ENCODE peak calls at places on chromosomes 13 and 19, in eight cellular contexts. D is uterus; B is gastrocnemius medialis; E is CD4-positive, alpha-beta T cell; I is endodermal cell; F is brain microvascular endothelial cell; Z is heart right ventricle; X is astrocyte. U is an unnamed sample. For H3K27me3, the result is how much of the 10 kb centered on the place peaks cover.

GRCh38 chr19:3494051-3494450 is 6.4 kb downstream of the DOHH start:
- DNase-seq in D (no peak), B (no peak), E (no peak), I (peak), F (no peak), Z (no peak), X (no peak), U (no peak)

GRCh38 chr19:46697142-46697960 is 19.6 kb downstream of the PRKD2 start:
- DNase-seq in D (peak), B (peak), E (no peak), I (peak), F (peak), Z (peak), X (peak), U (no peak)

GRCh38 chr19:53537523-53538377 is at the start of gene ZNF331:
- DNase-seq in D (peak), B (peak), E (peak), I (peak), F (peak), Z (peak), X (peak), U (peak)

GRCh38 chr13:48066310-48066989 is 28.5 kb downstream of the MED4 start:
- DNase-seq in D (no peak), B (no peak), E (no peak), I (no peak), F (no peak), Z (no peak), X (peak), U (no peak)

GRCh38 chr13:23722726-23723453 is 152.7 kb downstream of the TNFRSF19 start:
- DNase-seq in D (no peak), B (no peak), E (no peak), I (no peak), F (no peak), Z (no peak), X (no peak), U (no peak)

GRCh38 chr13:32381539-32381938 is 46.4 kb downstream of the N4BP2L1 start:
- DNase-seq in D (no peak), B (no peak), E (no peak), I (peak), F (peak), Z (peak), X (peak), U (no peak)

GRCh38 chr19:38736413-38737280 is 7.6 kb downstream of the CAPN12 start:
- DNase-seq in D (peak), B (no peak), E (peak), I (peak), F (no peak), Z (peak), X (no peak), U (no peak)

GRCh38 chr13:44822291-44822690 is 167.0 kb downstream of the NUFIP1 start:
- DNase-seq in D (no peak), B (no peak), E (no peak), I (no peak), F (peak), Z (no peak), X (no peak), U (no peak)

GRCh38 chr19:52637718-52638585 is at the start of gene ZNF83:
- DNase-seq in D (peak), B (peak), E (peak), I (peak), F (peak), Z (peak), X (peak), U (peak)

GRCh38 chr13:48192536-48192935 is 40.5 kb upstream of the ITM2B start:
- DNase-seq in D (no peak), B (no peak), E (no peak), I (no peak), F (no peak), Z (no peak), X (no peak), U (no peak)

GRCh38 chr13:112213467-112214245 is 146.7 kb downstream of the SOX1 start:
- DNase-seq in D (no peak), B (no peak), E (no peak), I (no peak), F (no peak), Z (no peak), X (no peak), U (no peak)

GRCh38 chr13:47901451-47901850 is 99.6 kb downstream of the SUCLA2 start:
- DNase-seq in D (no peak), B (no peak), E (no peak), I (peak), F (peak), Z (no peak), X (peak), U (no peak)

GRCh38 chr13:68190826-68191225 is 960.7 kb upstream of the PCDH9 start:
- DNase-seq in D (no peak), B (no peak), E (no peak), I (no peak), F (peak), Z (no peak), X (peak), U (no peak)

GRCh38 chr13:72651196-72651595 is 76.2 kb downstream of the MZT1 start:
- DNase-seq in D (no peak), B (no peak), E (no peak), I (no peak), F (peak), Z (no peak), X (no peak), U (no peak)

GRCh38 chr19:4301590-4302237 is 475 bp downstream of the TMIGD2 start:
- DNase-seq in D (no peak), B (no peak), E (no peak), I (no peak), F (no peak), Z (no peak), X (no peak), U (no peak)

GRCh38 chr19:13057147-13057572 is 45.5 kb downstream of the LYL1 start:
- DNase-seq in D (no peak), B (no peak), E (no peak), I (peak), F (no peak), Z (no peak), X (no peak), U (no peak)

GRCh38 chr19:1223018-1223855 is 14.6 kb downstream of the CBARP start:
- DNase-seq in D (no peak), B (no peak), E (no peak), I (peak), F (no peak), Z (no peak), X (no peak), U (no peak)

DNA sequence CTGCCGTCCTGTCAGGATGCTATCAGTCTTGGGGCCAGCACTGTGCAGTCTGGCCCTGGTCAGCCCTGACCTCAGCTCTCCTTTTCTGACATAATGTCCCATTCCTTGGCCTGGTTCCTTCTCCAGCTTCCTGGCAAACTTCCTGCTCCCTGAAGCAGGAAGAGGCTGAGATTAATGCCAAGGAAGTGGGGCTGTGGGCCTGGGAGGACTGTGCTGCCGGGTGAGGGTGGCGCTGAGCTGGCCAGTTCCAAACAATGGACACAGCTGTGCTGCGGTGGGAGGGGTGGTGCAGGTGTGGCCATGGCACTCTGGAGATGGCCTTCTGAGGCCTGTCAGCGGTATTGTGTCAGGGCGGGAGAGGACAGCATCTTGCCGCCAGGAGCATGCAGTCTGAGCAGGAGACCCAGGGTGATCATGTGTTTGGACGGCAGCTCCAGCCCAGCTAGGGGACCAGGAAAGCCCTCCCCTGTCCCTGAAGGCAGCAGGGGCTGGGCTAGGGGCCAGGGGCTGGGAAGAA is 30.9 kb downstream of the TUBA3C start:
- DNase-seq in D (no peak), B (no peak), E (no peak), I (no peak), F (no peak), Z (peak), X (no peak), U (no peak)
- H3K27me3 ChIP-seq in D (under half), B (under half), E (under half), I (under half), F (under half), Z (under half), X (under half), U (under half)

GRCh38 chr13:27665333-27665732 is 43.6 kb downstream of the POLR1D start:
- DNase-seq in D (no peak), B (no peak), E (no peak), I (no peak), F (no peak), Z (no peak), X (no peak), U (no peak)
- TF ChIP-seq CTCF in D (no peak), B (no peak), E (no peak), I (peak), F (peak), Z (peak), X (no peak), U (no peak)

DNA sequence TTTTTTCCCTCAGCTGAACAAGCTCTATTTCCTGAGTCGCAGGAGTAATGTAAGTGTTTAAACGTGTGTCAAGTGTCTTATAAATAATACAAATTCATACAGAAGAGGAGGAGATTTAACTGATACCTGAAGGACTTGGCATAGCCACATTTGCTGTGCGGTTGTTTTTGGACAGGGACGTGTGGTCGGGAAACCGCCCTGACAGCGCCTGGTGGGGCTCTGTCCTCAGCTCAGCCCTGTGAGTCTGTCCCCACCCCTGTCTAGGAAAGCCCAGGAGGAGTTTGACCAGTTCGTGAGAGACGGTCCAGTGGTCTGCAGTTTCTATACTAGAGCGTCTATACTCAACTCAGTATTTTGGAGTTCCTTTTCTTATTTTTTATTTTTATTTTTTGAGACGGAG is 16.7 kb downstream of the ZIC2 start:
- DNase-seq in D (no peak), B (no peak), E (no peak), I (no peak), F (no peak), Z (no peak), X (no peak), U (no peak)
- H3K27me3 ChIP-seq in D (under half), B (half or more), E (half or more), I (under half), F (under half), Z (half or more), X (under half), U (under half)

GRCh38 chr13:52847682-52848432 is 583 bp downstream of the PCDH8 start:
- DNase-seq in D (no peak), B (no peak), E (no peak), I (peak), F (no peak), Z (no peak), X (no peak), U (no peak)

GRCh38 chr13:52847322-52847681 is 1.1 kb downstream of the PCDH8 start:
- DNase-seq in D (no peak), B (no peak), E (no peak), I (no peak), F (no peak), Z (no peak), X (no peak), U (no peak)

GRCh38 chr13:52846567-52847321 is 1.7 kb downstream of the PCDH8 start:
- DNase-seq in D (no peak), B (no peak), E (no peak), I (peak), F (no peak), Z (peak), X (peak), U (no peak)

GRCh38 chr13:52845334-52845761 is 3.1 kb downstream of the PCDH8 start:
- DNase-seq in D (no peak), B (no peak), E (no peak), I (peak), F (no peak), Z (no peak), X (no peak), U (no peak)

GRCh38 chr13:52845766-52846566 is 2.5 kb downstream of the PCDH8 start:
- DNase-seq in D (no peak), B (no peak), E (no peak), I (peak), F (no peak), Z (no peak), X (no peak), U (no peak)
- TF ChIP-seq CTCF in D (no peak), B (no peak), E (no peak), I (peak), F (peak), Z (peak), X (no peak), U (no peak)

DNA sequence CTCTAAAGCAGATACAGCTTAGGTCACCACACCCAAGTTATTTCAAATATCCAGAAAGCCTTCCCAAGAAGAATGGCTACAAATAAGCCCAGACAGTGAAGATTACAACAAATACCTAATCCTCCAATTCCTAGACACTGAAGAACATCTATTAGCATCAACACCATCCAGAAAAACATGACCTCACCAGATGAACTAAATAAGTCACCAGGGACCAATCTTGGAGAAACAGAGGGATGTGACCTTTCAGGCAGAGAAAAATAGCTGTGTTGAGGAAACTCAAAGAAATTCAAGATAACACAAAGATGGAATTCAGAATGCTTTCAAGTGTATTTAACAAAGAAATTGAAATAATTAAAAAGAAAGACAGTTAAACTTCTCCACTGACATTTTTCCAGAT is 15.0 kb upstream of the CLC start:
- DNase-seq in D (no peak), B (no peak), E (no peak), I (no peak), F (no peak), Z (no peak), X (no peak), U (no peak)
- H3K27me3 ChIP-seq in D (under half), B (under half), E (under half), I (half or more), F (under half), Z (under half), X (under half), U (under half)

GRCh38 chr19:10372698-10373097 is 7.7 kb downstream of the TYK2 start:
- DNase-seq in D (no peak), B (no peak), E (no peak), I (no peak), F (no peak), Z (no peak), X (no peak), U (no peak)
- TF ChIP-seq CTCF in D (no peak), B (no peak), E (no peak), I (no peak), F (no peak), Z (no peak), X (no peak), U (no peak)

DNA sequence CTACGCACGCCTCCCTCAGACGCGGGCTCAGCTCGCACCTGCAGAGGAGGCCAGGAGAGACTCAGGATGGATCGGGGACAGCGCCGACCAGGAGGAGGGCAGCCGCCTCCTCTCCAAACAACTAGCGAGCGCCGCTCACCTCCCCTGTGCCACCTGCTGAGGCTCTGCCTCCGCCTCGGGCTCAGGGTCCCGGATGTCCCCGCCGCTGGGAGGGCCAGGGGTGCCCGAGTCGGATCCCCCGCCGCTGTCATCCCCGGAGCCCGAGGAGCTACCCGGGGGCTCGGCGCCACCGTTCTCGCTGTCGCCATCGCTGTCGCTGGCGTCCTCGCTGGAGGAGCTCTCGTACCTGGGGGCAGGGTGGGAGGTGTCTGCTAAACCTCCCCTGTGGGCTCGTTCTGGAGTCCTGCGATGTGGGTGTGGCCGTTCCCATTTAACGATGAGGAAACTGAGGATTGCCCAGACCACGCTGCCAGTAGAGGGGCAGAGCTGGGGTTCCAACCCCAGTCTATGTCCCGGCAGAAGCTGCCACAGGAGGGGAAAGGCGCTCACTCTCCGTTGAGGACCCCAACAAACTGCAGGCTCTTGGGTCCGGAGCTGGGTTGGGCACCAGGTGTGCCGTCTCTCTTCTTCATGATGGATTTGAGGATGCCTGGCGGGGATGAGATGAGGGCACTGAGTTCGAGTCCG is 9.1 kb downstream of the KANK3 start:
- DNase-seq in D (no peak), B (no peak), E (no peak), I (peak), F (no peak), Z (no peak), X (no peak), U (no peak)
- H3K27me3 ChIP-seq in D (under half), B (under half), E (under half), I (half or more), F (under half), Z (half or more), X (under half), U (under half)

DNA sequence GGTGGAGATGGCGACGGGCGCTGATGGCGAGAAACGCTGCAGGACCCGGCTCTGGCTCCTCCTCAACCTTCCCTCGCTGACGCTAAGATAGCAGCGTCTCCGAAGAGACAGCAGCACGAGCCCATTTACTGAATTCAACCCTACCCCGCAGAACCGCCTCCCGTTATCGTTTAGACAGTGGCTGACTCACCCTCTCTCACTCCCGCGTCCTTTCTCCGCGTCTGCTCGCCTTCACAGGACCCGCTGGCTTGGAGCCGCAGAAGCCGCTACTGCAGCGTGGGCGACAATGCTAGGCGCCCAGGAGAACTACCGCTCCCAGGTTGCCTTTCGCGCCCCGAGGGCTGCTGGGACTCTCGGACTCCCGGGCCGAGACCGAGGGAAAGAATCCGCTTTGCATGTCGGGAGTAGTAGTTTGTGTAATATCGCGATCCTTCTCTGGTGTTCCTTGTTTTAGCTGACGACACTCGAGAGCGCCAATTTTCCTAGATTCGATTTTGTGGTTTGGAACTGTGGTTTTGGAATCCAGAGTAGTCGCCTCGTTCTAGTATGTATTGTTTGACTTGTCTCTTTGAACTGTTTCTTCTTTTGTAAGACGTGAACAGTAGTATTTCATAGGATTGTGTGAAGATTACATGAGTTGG is at the start of gene KBTBD6:
- DNase-seq in D (peak), B (peak), E (peak), I (peak), F (peak), Z (peak), X (peak), U (peak)
- TF ChIP-seq CTCF in D (no peak), B (no peak), E (no peak), I (no peak), F (no peak), Z (no peak), X (no peak), U (no peak)

U was measured in esophagus squamous epithelium.